ENCODE peak calls at places on chromosomes 12 and 14, in ten cellular contexts. Z, J, G, C, Y, K, N, D, X and H are unnamed samples.

GRCh38 chr12:127667131-127667685 is 599.8 kb upstream of the TMEM132C start:
- DNase-seq in Z (no peak), J (no peak), G (no peak), C (no peak), Y (no peak), K (no peak), N (no peak), D (no peak), X (no peak), H (no peak)

GRCh38 chr12:104609083-104609844 is 152.5 kb downstream of the CHST11 start:
- DNase-seq in Z (no peak), J (no peak), G (no peak), C (no peak), Y (no peak), K (no peak), N (no peak), D (no peak), X (no peak), H (no peak)

GRCh38 chr12:39764944-39765560 is 145.4 kb upstream of the ABCD2 start:
- DNase-seq in Z (peak; percentile 57), J (peak; percentile 76), G (no peak), C (peak; percentile 28), Y (peak; percentile 68), K (peak; percentile 71), N (peak; percentile 68), D (no peak), X (no peak), H (no peak)

GRCh38 chr12:47885012-47885501 is 19.7 kb downstream of the VDR start:
- DNase-seq in Z (no peak), J (no peak), G (peak; percentile 71), C (no peak), Y (peak; percentile 35), K (no peak), N (no peak), D (no peak), X (no peak), H (no peak)

GRCh38 chr14:96888593-96888992 is 91.4 kb downstream of the VRK1 start:
- DNase-seq in Z (no peak), J (no peak), G (no peak), C (no peak), Y (no peak), K (no peak), N (no peak), D (no peak), X (no peak), H (no peak)

GRCh38 chr14:23550827-23551265 is 719 bp downstream of the ZFHX2 start:
- DNase-seq in Z (no peak), J (no peak), G (no peak), C (no peak), Y (peak; percentile 15), K (no peak), N (no peak), D (peak; percentile 43), X (peak; percentile 34), H (no peak)

GRCh38 chr14:41899416-41899815 is 292.7 kb downstream of the LRFN5 start:
- DNase-seq in Z (no peak), J (peak; percentile 47), G (no peak), C (no peak), Y (peak; percentile 45), K (no peak), N (no peak), D (no peak), X (no peak), H (no peak)

GRCh38 chr12:116138380-116138779 is 139.1 kb downstream of the MED13L start:
- DNase-seq in Z (no peak), J (no peak), G (no peak), C (no peak), Y (peak; percentile 44), K (no peak), N (peak; percentile 61), D (no peak), X (no peak), H (no peak)

GRCh38 chr14:66645716-66646115 is 137.8 kb downstream of the GPHN start:
- DNase-seq in Z (no peak), J (no peak), G (no peak), C (no peak), Y (peak; percentile 32), K (peak; percentile 48), N (no peak), D (no peak), X (no peak), H (no peak)

GRCh38 chr12:126558810-126559209 is 1493.6 kb downstream of the AACS start:
- DNase-seq in Z (no peak), J (peak; percentile 18), G (no peak), C (no peak), Y (no peak), K (peak; percentile 4), N (no peak), D (no peak), X (no peak), H (no peak)

GRCh38 chr12:70960484-70960883 is 39.9 kb upstream of the PTPRR start:
- DNase-seq in Z (no peak), J (no peak), G (no peak), C (no peak), Y (no peak), K (no peak), N (no peak), D (no peak), X (no peak), H (no peak)

DNA sequence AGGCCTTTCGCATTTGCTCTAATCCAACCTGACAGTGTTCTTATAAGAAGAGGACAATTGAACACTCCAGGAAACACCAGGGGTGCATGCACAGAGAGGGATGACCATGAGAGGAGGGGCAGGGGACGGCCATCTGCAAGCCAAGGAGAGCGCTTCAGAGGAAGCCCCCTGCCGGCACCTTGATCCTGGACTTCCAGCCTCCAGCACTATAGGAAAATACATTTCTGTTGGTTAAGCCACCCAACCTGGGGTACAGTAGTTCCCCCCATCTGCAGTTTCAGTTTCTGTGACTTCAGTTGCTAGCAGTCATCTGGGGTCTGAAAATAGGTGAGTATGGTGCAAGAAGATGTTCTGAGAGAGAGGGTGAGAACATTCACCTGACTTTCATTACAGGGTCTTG is 64.7 kb downstream of the CLMN start:
- DNase-seq in Z (peak; percentile 33), J (no peak), G (no peak), C (no peak), Y (no peak), K (no peak), N (peak; percentile 32), D (no peak), X (no peak), H (no peak)
- H3K4me3 ChIP-seq in Z (peak overlapping the region; percentile 53), J (no peak overlapping the region), G (no peak overlapping the region), C (no peak overlapping the region), Y (no peak overlapping the region), K (no peak overlapping the region), N (peak overlapping the region; percentile 32), D (no peak overlapping the region), X (no peak overlapping the region), H (no peak overlapping the region)

GRCh38 chr12:108811411-108812185 is 45.8 kb downstream of the SSH1 start:
- DNase-seq in Z (no peak), J (peak; percentile 40), G (no peak), C (no peak), Y (no peak), K (no peak), N (no peak), D (no peak), X (no peak), H (no peak)
- H3K4me3 ChIP-seq in Z (no peak overlapping the region), J (no peak overlapping the region), G (no peak overlapping the region), C (no peak overlapping the region), Y (no peak overlapping the region), K (no peak overlapping the region), N (no peak overlapping the region), D (no peak overlapping the region), X (no peak overlapping the region), H (no peak overlapping the region)

GRCh38 chr14:101729382-101729781 is 32.1 kb upstream of the PPP2R5C start:
- DNase-seq in Z (no peak), J (no peak), G (no peak), C (no peak), Y (no peak), K (no peak), N (no peak), D (no peak), X (no peak), H (no peak)

GRCh38 chr14:101730626-101731186 is 30.8 kb upstream of the PPP2R5C start:
- DNase-seq in Z (no peak), J (no peak), G (no peak), C (no peak), Y (no peak), K (no peak), N (no peak), D (no peak), X (no peak), H (no peak)

GRCh38 chr14:101733211-101733610 is 28.3 kb upstream of the PPP2R5C start:
- DNase-seq in Z (no peak), J (peak; percentile 49), G (no peak), C (peak; percentile 56), Y (peak; percentile 68), K (peak; percentile 84), N (no peak), D (no peak), X (no peak), H (no peak)

GRCh38 chr14:101732128-101732527 is 29.4 kb upstream of the PPP2R5C start:
- DNase-seq in Z (no peak), J (no peak), G (no peak), C (no peak), Y (peak; percentile 52), K (peak; percentile 32), N (no peak), D (no peak), X (no peak), H (no peak)

GRCh38 chr14:101731187-101732080 is 30.1 kb upstream of the PPP2R5C start:
- DNase-seq in Z (peak; percentile 45), J (peak; percentile 51), G (peak; percentile 48), C (peak; percentile 56), Y (peak; percentile 85), K (peak; percentile 87), N (peak; percentile 46), D (peak; percentile 90), X (peak; percentile 54), H (peak; percentile 66)
- H3K4me3 ChIP-seq in Z (no peak overlapping the region), J (no peak overlapping the region), G (no peak overlapping the region), C (no peak overlapping the region), Y (no peak overlapping the region), K (no peak overlapping the region), N (no peak overlapping the region), D (peak overlapping the region; percentile 2), X (no peak overlapping the region), H (no peak overlapping the region)

GRCh38 chr14:36656769-36657408 is 4.8 kb upstream of the PAX9 start:
- DNase-seq in Z (no peak), J (no peak), G (no peak), C (no peak), Y (no peak), K (no peak), N (peak; percentile 61), D (no peak), X (no peak), H (no peak)

GRCh38 chr14:36659822-36660735 is 1.6 kb upstream of the PAX9 start:
- DNase-seq in Z (no peak), J (no peak), G (no peak), C (no peak), Y (no peak), K (no peak), N (peak; percentile 62), D (no peak), X (no peak), H (no peak)

GRCh38 chr14:36659010-36659821 is 2.4 kb upstream of the PAX9 start:
- DNase-seq in Z (no peak), J (no peak), G (no peak), C (no peak), Y (no peak), K (no peak), N (no peak), D (no peak), X (no peak), H (no peak)

GRCh38 chr14:36657409-36658090 is 4.1 kb upstream of the PAX9 start:
- DNase-seq in Z (no peak), J (no peak), G (no peak), C (no peak), Y (no peak), K (no peak), N (peak; percentile 76), D (peak; percentile 28), X (no peak), H (no peak)

GRCh38 chr14:36658091-36659009 is 3.3 kb upstream of the PAX9 start:
- DNase-seq in Z (no peak), J (no peak), G (no peak), C (no peak), Y (no peak), K (no peak), N (peak; percentile 47), D (no peak), X (no peak), H (no peak)
- H3K4me3 ChIP-seq in Z (no peak overlapping the region), J (no peak overlapping the region), G (no peak overlapping the region), C (no peak overlapping the region), Y (no peak overlapping the region), K (no peak overlapping the region), N (peak overlapping the region; percentile 56), D (no peak overlapping the region), X (peak overlapping the region; percentile 60), H (no peak overlapping the region)